ENCODE peak calls at places on chromosomes 6 and 20, in four cellular contexts. L is NB4, S is mammary epithelial cell, G is Karpas-422. V is an unnamed sample.

GRCh38 chr6:13762648-13763441 is 51.2 kb upstream of the RANBP9 start:
- DNase-seq in L (peak), S (peak), G (no peak), V (no peak)

GRCh38 chr6:29516108-29516507 is 28.4 kb upstream of the MAS1L start:
- DNase-seq in L (peak), S (peak), G (peak), V (no peak)

GRCh38 chr6:540490-540889 is 116.4 kb downstream of the HUS1B start:
- DNase-seq in L (no peak), S (no peak), G (no peak), V (no peak)

GRCh38 chr6:34414999-34415858 is 10.6 kb downstream of the RPS10 start:
- DNase-seq in L (peak), S (peak), G (peak), V (peak)

GRCh38 chr6:166156942-166157341 is 10.7 kb downstream of the TBXT start:
- DNase-seq in L (peak), S (no peak), G (no peak), V (no peak)

GRCh38 chr6:90328004-90328403 is 31.4 kb upstream of the BACH2 start:
- DNase-seq in L (no peak), S (peak), G (no peak), V (no peak)

GRCh38 chr6:42744351-42744890 is 1.5 kb downstream of the TBCC start:
- DNase-seq in L (no peak), S (no peak), G (peak), V (no peak)

GRCh38 chr6:103729658-103730057 is 1130.1 kb downstream of the HACE1 start:
- DNase-seq in L (peak), S (no peak), G (no peak), V (no peak)

GRCh38 chr6:47419621-47420020 is 58.0 kb upstream of the CD2AP start:
- DNase-seq in L (no peak), S (peak), G (no peak), V (no peak)
- H3K4me3 ChIP-seq in L (no peak), S (no peak), G (no peak), V (no peak)

GRCh38 chr6:107711412-107711811 is 112.7 kb downstream of the SCML4 start:
- DNase-seq in L (no peak), S (no peak), G (no peak), V (no peak)

GRCh38 chr6:107714104-107714503 is 110.0 kb downstream of the SCML4 start:
- DNase-seq in L (no peak), S (no peak), G (no peak), V (no peak)

GRCh38 chr6:107712523-107713213 is 111.4 kb downstream of the SCML4 start:
- DNase-seq in L (no peak), S (peak), G (peak), V (no peak)

GRCh38 chr6:107711953-107712522 is 112.1 kb downstream of the SCML4 start:
- DNase-seq in L (no peak), S (no peak), G (no peak), V (no peak)

DNA sequence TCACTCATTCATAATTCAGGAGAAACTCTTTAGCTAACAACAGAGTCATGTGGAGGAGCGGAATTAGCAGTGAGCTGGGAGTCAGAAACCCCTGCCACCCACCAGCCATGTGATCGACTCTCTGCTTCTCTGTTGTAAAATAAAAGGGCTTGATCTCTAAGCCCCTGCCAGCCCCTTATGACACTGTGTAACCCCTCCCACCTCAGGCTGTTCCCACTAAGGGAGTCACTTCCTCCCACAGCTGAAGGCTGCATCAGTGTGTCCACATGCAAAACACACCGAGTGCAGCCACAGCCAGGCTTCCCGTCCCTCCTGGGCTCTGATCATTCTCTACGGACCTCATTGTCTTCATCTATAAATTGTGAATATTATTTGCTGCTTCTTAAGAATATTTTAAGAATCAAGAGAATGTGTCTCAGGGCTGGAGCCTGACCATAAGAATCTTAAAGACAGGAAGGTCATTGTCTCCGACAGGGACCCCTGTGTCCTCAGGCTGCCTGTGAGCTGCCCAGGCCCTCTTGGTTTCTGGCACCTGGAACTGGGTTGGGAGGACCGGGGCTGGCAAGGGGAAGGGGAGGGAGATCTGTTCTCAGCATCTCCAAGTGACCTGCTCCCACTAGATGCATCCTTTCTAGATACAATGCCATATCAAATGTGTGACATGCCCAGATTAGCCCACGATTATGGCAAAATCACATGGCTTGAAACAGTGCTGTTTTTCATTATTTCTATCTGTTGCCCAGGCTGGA is 110.7 kb downstream of the SCML4 start:
- DNase-seq in L (peak), S (no peak), G (peak), V (no peak)
- H3K4me3 ChIP-seq in L (no peak), S (peak), G (peak), V (peak)

GRCh38 chr6:116476021-116476678 is 15.0 kb downstream of the CALHM6 start:
- DNase-seq in L (peak), S (no peak), G (peak), V (no peak)
- H3K4me3 ChIP-seq in L (peak), S (no peak), G (peak), V (no peak)

GRCh38 chr20:37314099-37314498 is 24.6 kb downstream of the MANBAL start:
- DNase-seq in L (no peak), S (no peak), G (no peak), V (no peak)

GRCh38 chr20:37313546-37314091 is 24.2 kb downstream of the MANBAL start:
- DNase-seq in L (no peak), S (no peak), G (no peak), V (no peak)

GRCh38 chr20:37316116-37316774 is 26.8 kb downstream of the MANBAL start:
- DNase-seq in L (peak), S (no peak), G (peak), V (peak)

GRCh38 chr20:37315293-37316110 is 26.0 kb downstream of the MANBAL start:
- DNase-seq in L (peak), S (peak), G (peak), V (peak)

GRCh38 chr20:37314617-37315292 is 25.3 kb downstream of the MANBAL start:
- DNase-seq in L (no peak), S (no peak), G (no peak), V (peak)
- H3K4me3 ChIP-seq in L (no peak), S (no peak), G (no peak), V (no peak)

DNA sequence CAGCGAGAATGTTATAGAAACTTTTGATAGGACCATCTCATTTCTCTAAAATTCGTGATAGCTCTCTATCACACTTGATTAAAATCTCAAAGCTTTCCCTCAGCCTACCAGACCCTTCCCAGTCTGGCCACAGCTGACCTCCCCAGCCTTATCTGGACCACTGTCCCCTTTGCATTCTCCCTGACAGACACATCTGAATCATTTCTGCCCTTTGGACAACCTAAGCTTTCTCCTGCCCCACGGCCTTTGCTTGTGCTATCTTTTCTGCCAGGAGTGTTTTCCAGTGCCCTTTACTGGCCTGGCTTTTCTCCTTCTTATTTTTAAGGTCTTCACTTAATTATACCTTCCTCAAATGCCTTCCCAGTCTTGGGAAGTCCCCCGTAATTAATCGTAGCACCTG is 136.0 kb upstream of the RNF24 start:
- DNase-seq in L (no peak), S (no peak), G (no peak), V (no peak)
- H3K4me3 ChIP-seq in L (no peak), S (no peak), G (no peak), V (no peak)

DNA sequence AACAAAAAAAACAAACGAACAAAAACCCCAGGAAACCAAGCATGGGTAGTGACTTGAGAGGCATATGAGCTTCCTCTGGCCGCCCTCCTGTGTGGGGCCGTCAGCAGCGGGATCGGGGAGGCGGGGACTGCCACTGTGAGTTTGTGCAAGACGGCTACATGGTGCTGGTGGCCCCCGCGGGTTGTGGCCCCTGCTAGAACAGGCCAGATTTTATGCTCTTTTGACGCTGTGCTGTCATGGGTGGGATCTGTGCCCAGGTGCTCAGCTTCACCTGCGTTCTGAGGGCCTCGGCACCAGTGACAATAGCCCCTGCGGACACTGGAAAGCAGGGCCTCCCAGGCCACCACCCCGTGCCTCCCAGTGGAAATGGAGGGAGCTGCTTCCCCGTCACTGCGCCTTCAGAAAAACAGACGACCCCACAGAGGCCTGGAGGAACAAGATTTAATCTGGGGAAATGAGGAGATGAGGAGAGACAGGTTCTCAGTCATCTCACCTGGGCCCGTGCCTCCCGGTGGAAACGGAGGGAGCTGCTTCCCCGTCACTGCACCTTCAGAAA is 4.7 kb upstream of the KCNQ2 start:
- DNase-seq in L (no peak), S (no peak), G (no peak), V (no peak)
- H3K4me3 ChIP-seq in L (no peak), S (no peak), G (no peak), V (no peak)

GRCh38 chr6:151481752-151482151 is 12.1 kb upstream of the CCDC170 start:
- DNase-seq in L (peak), S (no peak), G (peak), V (no peak)
- H3K4me3 ChIP-seq in L (no peak), S (no peak), G (no peak), V (no peak)